ENCODE peak calls at places on chromosomes 2 and 18, in six cellular contexts. U, W, P, T, H and F are unnamed samples.

GRCh38 chr2:20205915-20206524 is 18.9 kb downstream of the SDC1 start:
- DNase-seq in U (no peak), W (no peak), P (no peak), T (no peak), H (no peak), F (no peak)

GRCh38 chr18:24792164-24792563 is 331.7 kb downstream of the HRH4 start:
- DNase-seq in U (no peak), W (no peak), P (no peak), T (no peak), H (peak; percentile 8), F (no peak)

GRCh38 chr18:35289293-35290069 is 548 bp downstream of the ZSCAN30 start:
- DNase-seq in U (no peak), W (peak; percentile 5), P (no peak), T (peak; percentile 41), H (no peak), F (no peak)

GRCh38 chr2:43269074-43269572 is 42.7 kb upstream of the ZFP36L2 start:
- DNase-seq in U (no peak), W (peak; percentile 98), P (peak; percentile 98), T (peak; percentile 36), H (peak; percentile 90), F (no peak)

GRCh38 chr2:99762714-99763113 is 272.9 kb upstream of the REV1 start:
- DNase-seq in U (no peak), W (no peak), P (no peak), T (no peak), H (no peak), F (no peak)

GRCh38 chr2:100416939-100417744 is at the start of gene CHST10:
- DNase-seq in U (no peak), W (peak; percentile 49), P (peak; percentile 58), T (peak; percentile 47), H (no peak), F (no peak)

GRCh38 chr18:59917422-59917821 is 17.6 kb downstream of the PMAIP1 start:
- DNase-seq in U (no peak), W (no peak), P (no peak), T (no peak), H (no peak), F (no peak)

GRCh38 chr2:46493971-46494250 is 14.5 kb downstream of the TMEM247 start:
- DNase-seq in U (no peak), W (no peak), P (peak; percentile 52), T (no peak), H (no peak), F (no peak)

GRCh38 chr2:115422004-115422634 is 979.7 kb downstream of the DPP10 start:
- DNase-seq in U (no peak), W (no peak), P (no peak), T (no peak), H (no peak), F (no peak)

GRCh38 chr2:218806346-218806978 is 24.5 kb downstream of the CYP27A1 start:
- DNase-seq in U (no peak), W (peak; percentile 99), P (peak; percentile 90), T (no peak), H (peak; percentile 99), F (no peak)

GRCh38 chr2:72325592-72326422 is 178.1 kb upstream of the CYP26B1 start:
- DNase-seq in U (no peak), W (no peak), P (no peak), T (no peak), H (no peak), F (no peak)

GRCh38 chr2:103396152-103396551 is 634.3 kb downstream of the TMEM182 start:
- DNase-seq in U (no peak), W (no peak), P (no peak), T (no peak), H (no peak), F (no peak)

GRCh38 chr2:12602661-12603060 is 114.1 kb upstream of the TRIB2 start:
- DNase-seq in U (no peak), W (peak; percentile 18), P (no peak), T (no peak), H (no peak), F (no peak)

GRCh38 chr2:49972699-49973098 is 818.4 kb upstream of the FSHR start:
- DNase-seq in U (no peak), W (no peak), P (no peak), T (no peak), H (no peak), F (no peak)

GRCh38 chr18:59268722-59269562 is 4.3 kb downstream of the RAX start:
- DNase-seq in U (no peak), W (no peak), P (no peak), T (no peak), H (no peak), F (no peak)

GRCh38 chr2:37636209-37637077 is 35.0 kb downstream of the CDC42EP3 start:
- DNase-seq in U (no peak), W (no peak), P (no peak), T (no peak), H (no peak), F (no peak)

GRCh38 chr18:62399781-62400308 is 74.7 kb downstream of the TNFRSF11A start:
- DNase-seq in U (no peak), W (no peak), P (no peak), T (no peak), H (no peak), F (peak; percentile 64)

GRCh38 chr2:191635333-191636234 is 42.4 kb upstream of the NABP1 start:
- DNase-seq in U (peak; percentile 13), W (peak; percentile 92), P (no peak), T (no peak), H (peak; percentile 73), F (no peak)

GRCh38 chr18:77053616-77054287 is 78.8 kb downstream of the MBP start:
- DNase-seq in U (no peak), W (no peak), P (no peak), T (peak; percentile 15), H (no peak), F (no peak)

GRCh38 chr2:215921884-215922283 is 91.5 kb downstream of the MREG start:
- DNase-seq in U (peak; percentile 16), W (peak; percentile 94), P (no peak), T (no peak), H (no peak), F (no peak)

GRCh38 chr2:26969089-26969844 is 1.2 kb upstream of the MAPRE3 start:
- DNase-seq in U (no peak), W (peak; percentile 11), P (no peak), T (no peak), H (no peak), F (no peak)

GRCh38 chr18:48100712-48101165 is 170.3 kb upstream of the SMAD2 start:
- DNase-seq in U (no peak), W (no peak), P (no peak), T (no peak), H (no peak), F (no peak)

GRCh38 chr2:236101311-236101950 is 66.8 kb downstream of the GBX2 start:
- DNase-seq in U (no peak), W (no peak), P (no peak), T (no peak), H (no peak), F (no peak)

GRCh38 chr2:39232141-39232540 is 11.6 kb downstream of the CDKL4 start:
- DNase-seq in U (no peak), W (no peak), P (no peak), T (no peak), H (peak; percentile 60), F (no peak)

GRCh38 chr2:39223909-39224308 is 19.9 kb downstream of the CDKL4 start:
- DNase-seq in U (no peak), W (no peak), P (no peak), T (no peak), H (no peak), F (no peak)

GRCh38 chr2:39225564-39225963 is 18.2 kb downstream of the CDKL4 start:
- DNase-seq in U (no peak), W (no peak), P (no peak), T (no peak), H (no peak), F (no peak)

GRCh38 chr2:39228413-39229209 is 15.2 kb downstream of the CDKL4 start:
- DNase-seq in U (no peak), W (no peak), P (no peak), T (no peak), H (no peak), F (no peak)

GRCh38 chr2:39227628-39228412 is 15.9 kb downstream of the CDKL4 start:
- DNase-seq in U (peak; percentile 29), W (peak; percentile 75), P (no peak), T (peak; percentile 72), H (no peak), F (peak; percentile 19)
- H3K4me3 ChIP-seq in U (no peak overlapping the region), W (peak overlapping the region; percentile 21), P (peak overlapping the region; percentile 16), T (peak overlapping the region; percentile 24), H (no peak overlapping the region), F (no peak overlapping the region)

GRCh38 chr2:150599889-150600288 is 112.4 kb upstream of the RND3 start:
- DNase-seq in U (no peak), W (no peak), P (no peak), T (no peak), H (no peak), F (no peak)
- TF ChIP-seq CTCF in U (peak; percentile 38), W (no peak), P (no peak), T (no peak), H (no peak), F (peak; percentile 10)

GRCh38 chr2:8679827-8680731 is 1.8 kb upstream of the ID2 start:
- DNase-seq in U (peak; percentile 88), W (peak; percentile 55), P (no peak), T (no peak), H (no peak), F (no peak)
- H3K4me3 ChIP-seq in U (peak overlapping the region; percentile 60), W (peak overlapping the region; percentile 50), P (peak overlapping the region; percentile 44), T (peak overlapping the region; percentile 71), H (peak overlapping the region; percentile 42), F (peak overlapping the region; percentile 61)

GRCh38 chr2:101697794-101698418 is 399 bp downstream of the MAP4K4 start:
- DNase-seq in U (no peak), W (no peak), P (no peak), T (no peak), H (no peak), F (no peak)

GRCh38 chr2:101699191-101699938 is 1.9 kb downstream of the MAP4K4 start:
- DNase-seq in U (no peak), W (peak; percentile 44), P (no peak), T (no peak), H (no peak), F (no peak)

GRCh38 chr2:101698419-101699190 is 1.1 kb downstream of the MAP4K4 start:
- DNase-seq in U (peak; percentile 15), W (no peak), P (no peak), T (peak; percentile 37), H (no peak), F (peak; percentile 44)

GRCh38 chr2:101696272-101697123 is 1.0 kb upstream of the MAP4K4 start:
- DNase-seq in U (no peak), W (peak; percentile 41), P (peak; percentile 67), T (no peak), H (no peak), F (no peak)

DNA sequence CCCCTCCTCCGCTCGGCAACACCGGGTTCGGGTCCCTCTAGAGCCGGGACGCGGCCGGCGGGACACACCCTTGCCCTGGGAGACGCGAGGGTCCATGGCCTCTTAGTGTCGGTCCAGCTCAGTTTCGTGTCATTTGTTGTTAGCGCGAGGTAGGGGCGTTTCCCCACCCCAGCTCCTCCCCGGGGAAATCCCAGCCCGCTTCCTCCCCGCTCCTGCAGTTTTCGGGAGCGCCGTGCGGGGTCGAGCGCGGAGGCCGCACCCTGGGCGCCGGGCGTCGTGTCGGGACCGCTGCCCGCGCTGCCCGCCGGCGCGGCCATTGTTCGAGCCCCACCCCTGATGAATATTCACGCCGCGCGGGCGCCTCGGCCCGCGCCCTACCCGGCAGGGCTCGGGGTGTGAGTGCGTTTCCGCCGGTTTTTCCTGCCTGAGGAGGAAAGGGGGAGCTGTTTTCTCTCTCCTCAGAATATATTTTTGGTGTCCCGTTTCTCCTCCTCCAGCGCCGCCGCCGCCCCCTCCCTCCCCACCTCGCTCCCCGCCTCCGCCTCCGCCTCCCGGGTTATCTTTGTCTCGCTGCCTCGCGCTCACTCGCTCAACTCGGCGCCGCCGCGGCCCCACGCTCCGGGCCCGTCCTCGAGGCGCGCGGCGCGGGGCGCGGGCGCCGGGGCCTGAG is at the start of gene MAP4K4:
- DNase-seq in U (peak; percentile 44), W (peak; percentile 87), P (peak; percentile 80), T (peak; percentile 79), H (no peak), F (peak; percentile 23)
- TF ChIP-seq CTCF in U (no peak), W (peak; percentile 37), P (peak; percentile 56), T (no peak), H (peak; percentile 43), F (no peak)